ENCODE peak calls at places on chromosomes 13 and 19, in six cellular contexts. X, V, Y, Z, N and E are unnamed samples.

GRCh38 chr19:42683917-42684513 is 56.3 kb downstream of the PSG3 start:
- DNase-seq in X (peak), V (no peak), Y (peak), Z (peak), N (peak), E (peak)

GRCh38 chr19:15105044-15105443 is 2.2 kb upstream of the SYDE1 start:
- DNase-seq in X (no peak), V (no peak), Y (no peak), Z (no peak), N (no peak), E (no peak)

GRCh38 chr19:38362076-38362945 is 12.1 kb upstream of the PSMD8 start:
- DNase-seq in X (peak), V (peak), Y (peak), Z (peak), N (peak), E (peak)

GRCh38 chr13:30319703-30320102 is 12.4 kb upstream of the KATNAL1 start:
- DNase-seq in X (no peak), V (no peak), Y (no peak), Z (no peak), N (no peak), E (no peak)

GRCh38 chr19:24098359-24098758 is 11.4 kb downstream of the ZNF254 start:
- DNase-seq in X (no peak), V (no peak), Y (no peak), Z (no peak), N (no peak), E (no peak)

GRCh38 chr19:869245-870177 is 10.0 kb downstream of the CFD start:
- DNase-seq in X (peak), V (peak), Y (peak), Z (peak), N (peak), E (peak)

GRCh38 chr13:39859898-39860297 is 204.4 kb downstream of the COG6 start:
- DNase-seq in X (no peak), V (no peak), Y (no peak), Z (no peak), N (no peak), E (no peak)

GRCh38 chr13:94362411-94362909 is 117.0 kb downstream of the DCT start:
- DNase-seq in X (peak), V (no peak), Y (peak), Z (peak), N (peak), E (peak)

GRCh38 chr19:32691291-32691951 is at the start of gene NUDT19:
- DNase-seq in X (peak), V (peak), Y (peak), Z (peak), N (peak), E (peak)

GRCh38 chr13:41416276-41416675 is 41.1 kb upstream of the RGCC start:
- DNase-seq in X (no peak), V (no peak), Y (peak), Z (no peak), N (peak), E (peak)

GRCh38 chr13:112726018-112726767 is 36.4 kb downstream of the ATP11A start:
- DNase-seq in X (no peak), V (no peak), Y (no peak), Z (no peak), N (no peak), E (no peak)

GRCh38 chr13:68627377-68627776 is 1397.2 kb upstream of the PCDH9 start:
- DNase-seq in X (no peak), V (no peak), Y (no peak), Z (no peak), N (no peak), E (no peak)

GRCh38 chr13:94415484-94415883 is 64.0 kb downstream of the DCT start:
- DNase-seq in X (no peak), V (no peak), Y (no peak), Z (no peak), N (no peak), E (no peak)

GRCh38 chr19:583968-584239 is 5.8 kb upstream of the HCN2 start:
- DNase-seq in X (no peak), V (no peak), Y (no peak), Z (no peak), N (no peak), E (no peak)

GRCh38 chr13:51803018-51803417 is 945 bp downstream of the DHRS12 start:
- DNase-seq in X (no peak), V (no peak), Y (no peak), Z (no peak), N (no peak), E (no peak)

GRCh38 chr13:97194473-97194872 is 27.7 kb upstream of the MBNL2 start:
- DNase-seq in X (peak), V (no peak), Y (peak), Z (peak), N (peak), E (peak)

GRCh38 chr13:23751195-23751594 is 138.0 kb downstream of the MIPEP start:
- DNase-seq in X (peak), V (no peak), Y (peak), Z (peak), N (no peak), E (no peak)

GRCh38 chr13:40528881-40529280 is 137.6 kb downstream of the FOXO1 start:
- DNase-seq in X (no peak), V (no peak), Y (peak), Z (peak), N (no peak), E (no peak)

GRCh38 chr19:48645652-48646191 is at the start of gene CA11:
- DNase-seq in X (no peak), V (no peak), Y (no peak), Z (no peak), N (no peak), E (no peak)

GRCh38 chr13:112652512-112653458 is 37.1 kb upstream of the ATP11A start:
- DNase-seq in X (peak), V (no peak), Y (no peak), Z (no peak), N (no peak), E (no peak)

GRCh38 chr13:52617070-52618060 is 24.9 kb upstream of the HNRNPA1L2 start:
- DNase-seq in X (peak), V (peak), Y (peak), Z (peak), N (peak), E (peak)

GRCh38 chr19:6100284-6100915 is 9.9 kb downstream of the RFX2 start:
- DNase-seq in X (no peak), V (no peak), Y (no peak), Z (no peak), N (no peak), E (no peak)

GRCh38 chr13:109628251-109628699 is 158.1 kb downstream of the IRS2 start:
- DNase-seq in X (peak), V (no peak), Y (peak), Z (peak), N (peak), E (peak)

GRCh38 chr19:40542197-40542859 is 34.3 kb upstream of the SHKBP1 start:
- DNase-seq in X (peak), V (no peak), Y (peak), Z (no peak), N (peak), E (peak)

GRCh38 chr19:10624585-10624984 is 768 bp upstream of the SLC44A2 start:
- DNase-seq in X (no peak), V (no peak), Y (no peak), Z (no peak), N (no peak), E (no peak)
- H3K4me3 ChIP-seq in X (no peak), V (peak), Y (peak), Z (no peak), N (no peak), E (no peak)

GRCh38 chr19:16587031-16588023 is 15.1 kb upstream of the SLC35E1 start:
- DNase-seq in X (peak), V (no peak), Y (peak), Z (peak), N (peak), E (peak)
- H3K4me3 ChIP-seq in X (no peak), V (peak), Y (peak), Z (no peak), N (peak), E (no peak)

GRCh38 chr13:25046274-25046984 is 49.5 kb upstream of the PABPC3 start:
- DNase-seq in X (no peak), V (no peak), Y (no peak), Z (no peak), N (no peak), E (no peak)

GRCh38 chr13:25042141-25042540 is 53.8 kb upstream of the PABPC3 start:
- DNase-seq in X (no peak), V (no peak), Y (no peak), Z (no peak), N (no peak), E (no peak)

GRCh38 chr13:25051065-25051464 is 44.9 kb upstream of the PABPC3 start:
- DNase-seq in X (no peak), V (no peak), Y (no peak), Z (no peak), N (no peak), E (no peak)

GRCh38 chr13:25044071-25044470 is 51.9 kb upstream of the PABPC3 start:
- DNase-seq in X (no peak), V (no peak), Y (no peak), Z (no peak), N (no peak), E (no peak)

DNA sequence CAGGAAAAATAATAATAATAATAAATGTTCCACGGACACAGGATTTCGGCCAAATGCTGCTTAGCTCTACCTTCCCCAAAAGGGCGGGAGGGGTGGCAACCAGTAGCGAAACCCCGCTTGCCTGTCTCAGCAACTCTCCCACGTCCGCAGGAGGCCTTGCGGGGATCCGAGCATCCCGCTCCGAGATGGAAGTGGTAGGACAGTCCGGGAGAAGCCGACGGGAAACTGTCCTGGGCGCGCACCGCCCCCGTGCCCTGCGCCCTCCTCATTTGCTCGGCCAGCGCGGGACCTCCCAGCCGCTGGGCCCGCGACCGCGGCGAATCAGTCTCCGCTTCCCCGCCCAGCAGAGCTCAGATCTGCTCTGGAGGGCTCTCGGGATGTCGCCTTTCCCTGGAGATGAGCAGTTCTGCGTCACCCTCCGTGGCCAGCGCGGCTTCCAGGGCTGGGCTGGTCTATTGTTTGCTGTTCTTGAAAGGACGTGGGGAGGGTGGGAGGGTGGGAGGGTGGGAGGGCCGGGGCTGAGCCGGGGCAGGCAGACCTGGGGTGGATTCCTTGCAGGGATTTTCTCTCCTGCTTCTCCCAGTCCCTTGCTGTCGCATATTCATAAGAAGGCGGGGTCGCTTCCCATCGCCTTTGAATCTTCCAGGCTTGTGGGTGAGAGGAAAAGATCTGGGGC is 48.8 kb upstream of the PABPC3 start:
- DNase-seq in X (peak), V (no peak), Y (peak), Z (peak), N (peak), E (peak)
- H3K4me3 ChIP-seq in X (peak), V (peak), Y (peak), Z (peak), N (peak), E (peak)

GRCh38 chr13:102203718-102204117 is 198.1 kb downstream of the FGF14 start:
- DNase-seq in X (no peak), V (no peak), Y (no peak), Z (no peak), N (no peak), E (no peak)
- H3K4me3 ChIP-seq in X (no peak), V (no peak), Y (no peak), Z (no peak), N (no peak), E (no peak)

DNA sequence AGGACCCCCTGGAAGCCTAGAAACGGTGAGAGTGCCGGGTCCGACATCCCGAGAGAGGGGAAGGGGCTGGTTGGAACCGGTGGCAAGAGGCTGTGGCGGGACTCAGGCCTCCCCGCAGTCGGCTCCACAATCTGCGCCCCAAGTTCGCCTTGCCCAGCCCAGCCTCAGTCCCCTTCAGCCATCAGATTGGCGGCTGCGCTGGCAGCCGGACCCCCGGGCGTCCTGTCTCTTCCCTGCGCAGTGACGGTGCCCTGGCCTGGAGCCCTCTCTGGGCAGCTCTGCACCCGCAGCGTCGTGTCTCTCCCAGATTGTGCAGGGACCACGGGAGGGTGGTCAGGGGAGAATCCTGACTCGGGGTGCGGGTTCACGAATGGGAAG is 315 bp downstream of the ZNF492 start:
- DNase-seq in X (no peak), V (no peak), Y (no peak), Z (no peak), N (no peak), E (no peak)
- H3K4me3 ChIP-seq in X (peak), V (peak), Y (peak), Z (peak), N (peak), E (peak)